ENCODE peak calls at places on chromosomes 4 and X, in ten cellular contexts. C is immature natural killer cell; M is neural progenitor cell; X is NCI-H1930; H is stimulated activated CD4-positive, alpha-beta T cell treated with anti-CD3 and anti-CD28 coated beads, TNF-alpha, amount 100 ng/mL, for 4 hours; Q is NCI-H1694 treated with DMSO at 0.1 percent for 48 hours; J is tibial artery; A is nucleus accumbens; Y is HTR-8/SVneo; V is NCI-H460. P is an unnamed sample.

GRCh38 chr4:129346760-129347159 is 250.8 kb downstream of the C4orf33 start:
- DNase-seq in C (no peak), A (no peak), Q (no peak), X (no peak), J (no peak), Y (no peak), V (no peak), H (no peak), M (peak; percentile 36), P (no peak)

GRCh38 chr4:6109842-6110560 is 90.3 kb downstream of the JAKMIP1 start:
- DNase-seq in Q (no peak), V (no peak), Y (no peak), A (no peak), H (no peak), J (no peak), M (peak; percentile 60), C (no peak), X (no peak), P (peak; percentile 49)

GRCh38 chr4:41686893-41687292 is 61.6 kb downstream of the PHOX2B start:
- DNase-seq in Q (no peak), J (no peak), X (no peak), M (no peak), V (no peak), H (no peak), Y (no peak), C (no peak), A (no peak), P (no peak)

GRCh38 chrX:44032479-44032878 is 59.3 kb upstream of the NDP start:
- DNase-seq in Q (no peak), M (no peak), A (no peak), J (no peak), Y (no peak), C (no peak), H (no peak), V (no peak), X (no peak), P (no peak)

GRCh38 chrX:63918611-63919010 is 133.6 kb upstream of the ARHGEF9 start:
- DNase-seq in M (peak; percentile 4), Y (no peak), C (no peak), Q (no peak), H (no peak), V (no peak), X (no peak), J (no peak), A (no peak), P (no peak)

GRCh38 chrX:39464253-39464652 is 633.5 kb downstream of the BCOR start:
- DNase-seq in A (no peak), Y (no peak), X (no peak), J (no peak), Q (no peak), V (no peak), C (no peak), M (no peak), H (no peak), P (no peak)

GRCh38 chrX:107935200-107935599 is 47.0 kb downstream of the TEX13B start:
- DNase-seq in A (no peak), M (no peak), X (no peak), J (no peak), Y (peak; percentile 1), Q (no peak), H (no peak), C (no peak), V (peak; percentile 1), P (peak; percentile 0)

GRCh38 chr4:1239949-1240305 is 9.0 kb downstream of the CTBP1 start:
- DNase-seq in V (no peak), X (no peak), H (no peak), C (no peak), M (no peak), Q (no peak), Y (no peak), J (no peak), A (no peak), P (no peak)

GRCh38 chrX:22345884-22346283 is 73.2 kb downstream of the CBLL2 start:
- DNase-seq in M (no peak), X (no peak), Y (no peak), V (no peak), Q (no peak), H (no peak), A (no peak), C (no peak), J (no peak), P (no peak)

GRCh38 chr4:86482851-86483490 is 111.1 kb upstream of the PTPN13 start:
- DNase-seq in C (no peak), X (no peak), Q (no peak), A (no peak), H (no peak), J (no peak), V (no peak), Y (peak; percentile 15), M (peak; percentile 94), P (peak; percentile 61)

GRCh38 chrX:136662104-136662503 is 14.1 kb downstream of the CD40LG start:
- DNase-seq in M (no peak), X (no peak), Y (no peak), A (no peak), C (no peak), J (no peak), V (no peak), H (no peak), Q (no peak), P (no peak)

GRCh38 chr4:150402968-150403367 is 179.0 kb upstream of the MAB21L2 start:
- DNase-seq in A (no peak), V (no peak), M (peak; percentile 24), X (no peak), J (no peak), C (no peak), H (no peak), Q (peak; percentile 41), Y (no peak), P (peak; percentile 66)

GRCh38 chrX:149002320-149002719 is 501.9 kb downstream of the AFF2 start:
- DNase-seq in J (no peak), A (no peak), Y (no peak), C (no peak), M (no peak), Q (no peak), H (no peak), X (no peak), V (no peak), P (no peak)

GRCh38 chrX:24357101-24357500 is 3.3 kb upstream of the SUPT20HL1 start:
- DNase-seq in J (no peak), Y (no peak), C (no peak), M (no peak), H (no peak), Q (no peak), V (no peak), A (no peak), X (no peak), P (no peak)

GRCh38 chr4:137310593-137311490 is 221.5 kb downstream of the PCDH18 start:
- DNase-seq in M (no peak), X (no peak), H (no peak), V (no peak), Q (peak; percentile 8), J (no peak), C (no peak), A (no peak), Y (peak; percentile 11), P (no peak)

GRCh38 chr4:89290727-89291126 is 16.9 kb downstream of the GPRIN3 start:
- DNase-seq in C (no peak), J (no peak), X (no peak), A (no peak), H (no peak), Q (peak; percentile 44), M (no peak), Y (no peak), V (no peak), P (no peak)

GRCh38 chr4:177356921-177357320 is 47.2 kb downstream of the NEIL3 start:
- DNase-seq in X (no peak), M (no peak), A (no peak), C (no peak), V (no peak), J (no peak), Q (no peak), Y (no peak), H (no peak), P (no peak)

GRCh38 chr4:94534401-94535312 is 82.9 kb downstream of the PDLIM5 start:
- DNase-seq in J (no peak), Q (no peak), H (no peak), X (no peak), Y (no peak), V (no peak), C (no peak), M (no peak), A (no peak), P (no peak)

GRCh38 chrX:109440475-109440874 is 41.4 kb downstream of the GUCY2F start:
- DNase-seq in C (no peak), M (no peak), V (no peak), Y (no peak), X (no peak), A (no peak), J (no peak), Q (no peak), H (no peak), P (no peak)